ENCODE peak calls at places on chromosome 1, in four cellular contexts. B, J, W and V are unnamed samples.

GRCh38 chr1:240152611-240153297 is 61.1 kb downstream of the FMN2 start:
- DNase-seq in B (no peak), J (no peak), W (no peak), V (no peak)

GRCh38 chr1:81208441-81208840 is 592.3 kb upstream of the ADGRL2 start:
- DNase-seq in B (no peak), J (no peak), W (no peak), V (no peak)

GRCh38 chr1:56071351-56071750 is 508.0 kb downstream of the PLPP3 start:
- DNase-seq in B (no peak), J (no peak), W (no peak), V (no peak)

GRCh38 chr1:111251570-111251969 is 24.1 kb downstream of the CHI3L2 start:
- DNase-seq in B (no peak), J (no peak), W (no peak), V (no peak)

GRCh38 chr1:30445449-30445848 is 277.9 kb downstream of the MATN1 start:
- DNase-seq in B (no peak), J (no peak), W (no peak), V (no peak)

GRCh38 chr1:221961532-221962292 is 219.8 kb upstream of the DUSP10 start:
- DNase-seq in B (no peak), J (no peak), W (no peak), V (peak; percentile 85)

GRCh38 chr1:185017338-185017737 is 28.0 kb upstream of the RNF2 start:
- DNase-seq in B (no peak), J (no peak), W (peak; percentile 47), V (peak; percentile 60)

GRCh38 chr1:59972216-59972924 is 45.8 kb upstream of the CYP2J2 start:
- DNase-seq in B (peak; percentile 18), J (no peak), W (no peak), V (no peak)

GRCh38 chr1:205983925-205984725 is 19.1 kb downstream of the RAB7B start:
- DNase-seq in B (peak; percentile 84), J (peak; percentile 86), W (peak; percentile 57), V (peak; percentile 61)

GRCh38 chr1:81650741-81651140 is 150.0 kb upstream of the ADGRL2 start:
- DNase-seq in B (no peak), J (no peak), W (no peak), V (no peak)

GRCh38 chr1:12063141-12064072 is at the start of gene TNFRSF8:
- DNase-seq in B (no peak), J (peak; percentile 85), W (no peak), V (no peak)

GRCh38 chr1:45622267-45622890 is 1.5 kb downstream of the CCDC17 start:
- DNase-seq in B (no peak), J (no peak), W (no peak), V (no peak)

GRCh38 chr1:234277161-234277868 is 95.9 kb upstream of the COA6 start:
- DNase-seq in B (no peak), J (no peak), W (no peak), V (no peak)

GRCh38 chr1:12177999-12178441 is 11.2 kb downstream of the TNFRSF1B start:
- DNase-seq in B (no peak), J (peak; percentile 40), W (peak; percentile 85), V (peak; percentile 66)

GRCh38 chr1:212674872-212675271 is 24.8 kb downstream of the BATF3 start:
- DNase-seq in B (no peak), J (no peak), W (no peak), V (no peak)

GRCh38 chr1:36257375-36257767 is 33.1 kb downstream of the THRAP3 start:
- DNase-seq in B (no peak), J (peak; percentile 23), W (no peak), V (no peak)

GRCh38 chr1:44072204-44072603 is 40.9 kb upstream of the SLC6A9 start:
- DNase-seq in B (no peak), J (no peak), W (no peak), V (peak; percentile 79)

GRCh38 chr1:226475112-226475511 is 67.2 kb upstream of the PARP1 start:
- DNase-seq in B (no peak), J (no peak), W (no peak), V (no peak)

GRCh38 chr1:29801003-29801402 is 564.7 kb downstream of the PTPRU start:
- DNase-seq in B (no peak), J (no peak), W (no peak), V (no peak)

GRCh38 chr1:161089251-161089924 is at the start of gene NECTIN4:
- DNase-seq in B (no peak), J (peak; percentile 69), W (no peak), V (no peak)

GRCh38 chr1:25037174-25038074 is 107.3 kb upstream of the RUNX3 start:
- DNase-seq in B (no peak), J (peak; percentile 80), W (peak; percentile 19), V (no peak)

GRCh38 chr1:63326106-63326472 is 3.7 kb downstream of the FOXD3 start:
- DNase-seq in B (no peak), J (peak; percentile 69), W (no peak), V (no peak)

GRCh38 chr1:172470149-172470548 is 26.3 kb upstream of the PIGC start:
- DNase-seq in B (no peak), J (no peak), W (no peak), V (no peak)

GRCh38 chr1:110440877-110441276 is 10.1 kb upstream of the PROK1 start:
- DNase-seq in B (no peak), J (no peak), W (no peak), V (no peak)